ENCODE peak calls at places on chromosomes 7 and 10, in seven cellular contexts. S, N, H, R, I, A and T are unnamed samples. For H3K27me3, the result is how much of the 10 kb centered on the place peaks cover.

GRCh38 chr7:43302211-43302711 is 189.8 kb downstream of the HECW1 start:
- DNase-seq in A (no peak), N (no peak), R (no peak), I (peak), S (no peak), H (no peak), T (no peak)

GRCh38 chr7:63521-64021 is 128.8 kb upstream of the FAM20C start:
- DNase-seq in H (no peak), I (no peak), N (peak), A (no peak), R (no peak), S (peak), T (no peak)

GRCh38 chr7:127682140-127682539 is 30.1 kb downstream of the SND1 start:
- DNase-seq in R (no peak), I (no peak), H (no peak), A (no peak), S (no peak), N (no peak), T (no peak)

GRCh38 chr10:71984798-71985388 is 20.7 kb downstream of the CHST3 start:
- DNase-seq in S (no peak), H (no peak), I (no peak), N (no peak), A (no peak), R (no peak), T (no peak)

GRCh38 chr7:71746004-71746403 is 614.1 kb downstream of the GALNT17 start:
- DNase-seq in I (no peak), H (no peak), N (no peak), R (no peak), S (no peak), A (no peak), T (no peak)

GRCh38 chr10:3350790-3351364 is 178.3 kb upstream of the PITRM1 start:
- DNase-seq in S (no peak), A (no peak), R (no peak), I (no peak), N (no peak), H (no peak), T (no peak)

GRCh38 chr7:152365982-152366603 is 69.7 kb downstream of the KMT2C start:
- DNase-seq in H (no peak), N (no peak), A (no peak), R (no peak), S (no peak), I (no peak), T (no peak)

GRCh38 chr7:92765725-92766124 is 70.6 kb downstream of the CDK6 start:
- DNase-seq in R (no peak), N (no peak), A (no peak), I (no peak), S (no peak), H (no peak), T (no peak)

GRCh38 chr7:17304926-17305325 is 6.5 kb downstream of the AHR start:
- DNase-seq in A (no peak), N (no peak), H (no peak), R (peak), S (no peak), I (no peak), T (no peak)

GRCh38 chr10:7275761-7276440 is 134.9 kb downstream of the SFMBT2 start:
- DNase-seq in S (no peak), I (no peak), H (no peak), A (no peak), R (no peak), N (no peak), T (no peak)

GRCh38 chr7:2967705-2968104 is 76.0 kb downstream of the CARD11 start:
- DNase-seq in N (peak), H (no peak), S (no peak), I (no peak), R (no peak), A (no peak), T (no peak)

GRCh38 chr7:25073451-25073850 is 51.6 kb downstream of the CYCS start:
- DNase-seq in I (no peak), A (no peak), R (peak), S (no peak), N (no peak), H (no peak), T (no peak)

GRCh38 chr10:111081595-111081994 is 4.8 kb downstream of the ADRA2A start:
- DNase-seq in R (no peak), N (no peak), S (no peak), A (no peak), H (no peak), I (peak), T (no peak)

GRCh38 chr7:18890885-18891621 is 226.4 kb downstream of the TWIST1 start:
- DNase-seq in I (no peak), A (no peak), S (no peak), N (no peak), H (no peak), R (no peak), T (no peak)

GRCh38 chr7:140060788-140061606 is 1.8 kb downstream of the PARP12 start:
- DNase-seq in R (peak), A (peak), I (no peak), S (peak), N (no peak), H (no peak), T (no peak)

GRCh38 chr10:112361951-112362770 is 11.8 kb upstream of the ACSL5 start:
- DNase-seq in H (peak), S (no peak), R (no peak), N (no peak), I (peak), A (peak), T (peak)

GRCh38 chr10:48522011-48522765 is 82.7 kb downstream of the ARHGAP22 start:
- DNase-seq in H (no peak), N (no peak), R (no peak), S (no peak), A (peak), I (peak), T (no peak)

GRCh38 chr7:36084485-36085091 is 68.5 kb upstream of the EEPD1 start:
- DNase-seq in I (peak), S (peak), R (no peak), N (no peak), H (no peak), A (peak), T (no peak)

GRCh38 chr7:50509459-50509858 is 55.7 kb downstream of the DDC start:
- DNase-seq in S (no peak), N (no peak), R (no peak), H (no peak), I (no peak), A (no peak), T (no peak)
- H3K27ac ChIP-seq in S (no peak), N (no peak), R (no peak), H (no peak), I (no peak), A (no peak), T (no peak)

GRCh38 chr7:150979706-150980390 is 1.7 kb upstream of the KCNH2 start:
- DNase-seq in R (no peak), A (no peak), I (no peak), H (no peak), S (no peak), N (no peak), T (no peak)

GRCh38 chr7:150976529-150977381 is 1.4 kb downstream of the KCNH2 start:
- DNase-seq in S (no peak), R (no peak), H (no peak), N (no peak), A (no peak), I (no peak), T (no peak)

GRCh38 chr7:150978136-150978789 is at the start of gene KCNH2:
- DNase-seq in I (peak), S (no peak), H (no peak), R (no peak), N (no peak), A (no peak), T (no peak)

GRCh38 chr7:150975536-150976285 is 2.4 kb downstream of the KCNH2 start:
- DNase-seq in R (no peak), A (no peak), H (no peak), N (no peak), S (no peak), I (no peak), T (no peak)

DNA sequence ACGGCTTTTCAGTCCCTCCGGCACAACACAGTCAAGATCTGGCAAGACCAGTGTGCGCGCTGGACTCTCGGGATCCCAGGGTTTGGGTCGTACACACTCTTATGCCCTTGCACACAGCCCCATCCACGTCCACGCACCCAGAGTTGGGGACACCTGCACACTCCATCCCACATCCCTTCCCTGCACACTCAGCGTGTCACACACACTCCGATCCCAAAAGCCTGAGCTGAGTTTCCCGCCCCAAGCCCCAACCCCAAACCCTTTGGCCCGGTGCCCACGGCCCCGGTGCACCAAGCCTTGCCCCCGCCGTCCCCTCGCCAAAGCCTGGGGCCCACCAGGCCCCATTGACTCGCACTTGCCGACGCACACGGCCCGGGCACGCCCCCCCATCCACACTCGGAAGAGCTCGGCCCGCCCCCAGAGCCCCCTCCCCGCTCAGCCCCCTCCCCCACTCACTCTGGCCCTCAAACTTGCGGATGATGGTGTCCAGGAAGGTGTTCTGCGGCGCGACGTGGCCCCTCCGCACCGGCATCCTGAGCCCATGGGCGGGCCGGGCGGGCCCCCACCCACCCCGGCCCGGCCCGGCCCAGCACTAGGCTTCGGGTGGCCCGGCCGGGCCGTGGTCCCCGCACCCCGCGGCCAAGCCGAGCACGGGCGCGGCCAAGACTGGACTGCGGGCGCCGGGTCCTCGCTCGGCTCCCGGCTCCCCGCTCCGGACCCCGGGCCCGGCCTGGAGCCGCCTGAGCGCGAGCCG is 562 bp downstream of the KCNH2 start:
- DNase-seq in S (no peak), R (no peak), A (no peak), N (no peak), I (no peak), H (no peak), T (no peak)
- H3K27me3 ChIP-seq in S (under half), R (half or more), A (half or more), N (under half), I (half or more), H (under half), T (half or more)

GRCh38 chr10:11824376-11824775 is 1.2 kb downstream of the PROSER2 start:
- DNase-seq in N (no peak), S (no peak), R (no peak), I (no peak), A (no peak), H (no peak), T (no peak)
- H3K4me3 ChIP-seq in N (peak), S (peak), R (no peak), I (peak), A (peak), H (peak), T (peak)

GRCh38 chr7:100827330-100828226 is at the start of gene EPHB4:
- DNase-seq in R (peak), N (peak), I (peak), H (no peak), A (peak), S (peak), T (no peak)
- H3K27ac ChIP-seq in R (peak), N (peak), I (peak), H (no peak), A (peak), S (peak), T (no peak)